ENCODE peak calls at places on chromosome 21, in four cellular contexts. K is Karpas-422, B is upper lobe of right lung, E is mesenchymal stem cell. C is an unnamed sample.

GRCh38 chr21:32184485-32184884 is 94.4 kb downstream of the MIS18A start:
- DNase-seq in K (no peak), B (no peak), E (no peak), C (no peak)

GRCh38 chr21:29939859-29940245 is at the start of gene GRIK1:
- DNase-seq in K (no peak), B (no peak), E (no peak), C (peak; percentile 19)

GRCh38 chr21:31011412-31011811 is 26.9 kb downstream of the KRTAP19-8 start:
- DNase-seq in K (no peak), B (no peak), E (no peak), C (no peak)

GRCh38 chr21:25700741-25701140 is 34.0 kb downstream of the ATP5PF start:
- DNase-seq in K (no peak), B (no peak), E (no peak), C (no peak)

GRCh38 chr21:33123396-33124120 is 53.6 kb downstream of the OLIG1 start:
- DNase-seq in K (no peak), B (no peak), E (no peak), C (peak; percentile 30)

GRCh38 chr21:29189358-29189757 is 58.9 kb downstream of the MAP3K7CL start:
- DNase-seq in K (no peak), B (no peak), E (no peak), C (no peak)

GRCh38 chr21:25664462-25665070 is 25.5 kb downstream of the JAM2 start:
- DNase-seq in K (no peak), B (no peak), E (no peak), C (no peak)

GRCh38 chr21:14523234-14523633 is 22.9 kb downstream of the SAMSN1 start:
- DNase-seq in K (no peak), B (no peak), E (no peak), C (no peak)

GRCh38 chr21:28436286-28436932 is 556.3 kb downstream of the LTN1 start:
- DNase-seq in K (no peak), B (no peak), E (peak; percentile 35), C (peak; percentile 61)

GRCh38 chr21:28099296-28099695 is 893.4 kb downstream of the LTN1 start:
- DNase-seq in K (no peak), B (no peak), E (peak; percentile 8), C (peak; percentile 44)

GRCh38 chr21:25338415-25338814 is 268.9 kb downstream of the MRPL39 start:
- DNase-seq in K (no peak), B (no peak), E (no peak), C (no peak)

GRCh38 chr21:26169061-26169610 is 1.4 kb downstream of the APP start:
- DNase-seq in K (no peak), B (no peak), E (peak; percentile 84), C (peak; percentile 31)

GRCh38 chr21:18030248-18030647 is 211.1 kb upstream of the C21orf91 start:
- DNase-seq in K (no peak), B (no peak), E (no peak), C (no peak)

GRCh38 chr21:26007911-26008579 is 162.5 kb downstream of the APP start:
- DNase-seq in K (no peak), B (no peak), E (peak; percentile 71), C (no peak)

GRCh38 chr21:30446969-30447368 is 6.9 kb downstream of the KRTAP15-1 start:
- DNase-seq in K (no peak), B (no peak), E (no peak), C (no peak)

GRCh38 chr21:31991356-31992331 is 118.8 kb downstream of the HUNK start:
- DNase-seq in K (no peak), B (peak; percentile 50), E (no peak), C (peak; percentile 2)

GRCh38 chr21:32537569-32537881 is 47.8 kb downstream of the TCP10L start:
- DNase-seq in K (no peak), B (no peak), E (no peak), C (no peak)

GRCh38 chr21:21612446-21612845 is 614.2 kb downstream of the NCAM2 start:
- DNase-seq in K (no peak), B (no peak), E (peak; percentile 65), C (peak; percentile 5)

GRCh38 chr21:34148826-34149558 is 75.6 kb downstream of the MRPS6 start:
- DNase-seq in K (no peak), B (no peak), E (no peak), C (no peak)

GRCh38 chr21:34141373-34141772 is 68.0 kb downstream of the MRPS6 start:
- DNase-seq in K (no peak), B (no peak), E (no peak), C (no peak)

GRCh38 chr21:34147835-34148804 is 74.7 kb downstream of the MRPS6 start:
- DNase-seq in K (no peak), B (no peak), E (no peak), C (no peak)

GRCh38 chr21:34143783-34144182 is 70.4 kb downstream of the MRPS6 start:
- DNase-seq in K (no peak), B (no peak), E (no peak), C (no peak)

GRCh38 chr21:34144224-34144623 is 70.8 kb downstream of the MRPS6 start:
- DNase-seq in K (no peak), B (no peak), E (no peak), C (no peak)
- H3K9me3 ChIP-seq in K (no peaks in the 10 kb centered on the region), B (no peaks in the 10 kb centered on the region), E (no peaks in the 10 kb centered on the region), C (peaks cover 8% of the 10 kb centered on the region)

GRCh38 chr21:36384885-36385232 is 333 bp upstream of the CHAF1B start:
- DNase-seq in K (no peak), B (no peak), E (no peak), C (no peak)
- H3K4me3 ChIP-seq in K (no peak overlapping the region), B (peak overlapping the region; percentile 60), E (peak overlapping the region; percentile 73), C (peak overlapping the region; percentile 57)

GRCh38 chr21:42124081-42124480 is 53.0 kb downstream of the UMODL1 start:
- DNase-seq in K (no peak), B (no peak), E (no peak), C (no peak)
- H3K27me3 ChIP-seq in K (no peaks in the 10 kb centered on the region), B (peaks cover 44% of the 10 kb centered on the region), E (peaks cover 38% of the 10 kb centered on the region), C (peaks cover 3% of the 10 kb centered on the region)

GRCh38 chr21:39430016-39430415 is 15.6 kb downstream of the LCA5L start:
- DNase-seq in K (no peak), B (no peak), E (no peak), C (no peak)
- H3K9me3 ChIP-seq in K (no peaks in the 10 kb centered on the region), B (no peaks in the 10 kb centered on the region), E (no peaks in the 10 kb centered on the region), C (no peaks in the 10 kb centered on the region)

DNA sequence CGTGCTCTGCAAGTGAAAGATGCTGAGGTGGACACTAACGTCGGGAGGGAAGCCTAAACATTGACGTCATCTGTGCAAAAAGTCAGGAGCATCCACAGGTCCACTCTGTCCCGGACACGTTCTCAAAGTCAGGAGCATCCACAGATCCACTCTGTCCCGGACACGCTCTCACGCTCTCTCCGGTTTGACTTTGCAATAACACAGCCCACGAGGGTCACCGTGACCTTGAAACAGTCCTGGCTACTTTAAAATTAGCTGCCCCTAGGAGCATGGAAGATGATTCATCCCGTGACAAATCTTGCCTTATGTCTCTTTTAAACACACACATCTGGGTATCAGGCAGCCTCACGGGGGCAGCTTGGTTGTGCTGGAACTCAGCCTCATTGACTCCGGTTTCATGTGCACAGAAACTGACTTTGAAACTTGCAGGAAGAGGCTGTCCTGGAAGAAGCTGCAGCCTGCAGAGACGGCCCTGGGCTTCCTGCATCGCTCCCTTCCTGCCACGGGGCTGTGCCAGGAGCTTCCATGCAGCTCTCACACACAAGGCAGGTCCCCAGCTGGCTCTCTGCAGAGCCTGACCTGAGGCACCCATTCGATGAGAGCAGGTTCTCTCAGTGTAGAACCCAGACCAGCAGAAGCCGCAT is 18.1 kb upstream of the COL18A1 start:
- DNase-seq in K (no peak), B (peak; percentile 59), E (peak; percentile 97), C (peak; percentile 86)
- H3K4me3 ChIP-seq in K (no peak overlapping the region), B (no peak overlapping the region), E (no peak overlapping the region), C (no peak overlapping the region)

DNA sequence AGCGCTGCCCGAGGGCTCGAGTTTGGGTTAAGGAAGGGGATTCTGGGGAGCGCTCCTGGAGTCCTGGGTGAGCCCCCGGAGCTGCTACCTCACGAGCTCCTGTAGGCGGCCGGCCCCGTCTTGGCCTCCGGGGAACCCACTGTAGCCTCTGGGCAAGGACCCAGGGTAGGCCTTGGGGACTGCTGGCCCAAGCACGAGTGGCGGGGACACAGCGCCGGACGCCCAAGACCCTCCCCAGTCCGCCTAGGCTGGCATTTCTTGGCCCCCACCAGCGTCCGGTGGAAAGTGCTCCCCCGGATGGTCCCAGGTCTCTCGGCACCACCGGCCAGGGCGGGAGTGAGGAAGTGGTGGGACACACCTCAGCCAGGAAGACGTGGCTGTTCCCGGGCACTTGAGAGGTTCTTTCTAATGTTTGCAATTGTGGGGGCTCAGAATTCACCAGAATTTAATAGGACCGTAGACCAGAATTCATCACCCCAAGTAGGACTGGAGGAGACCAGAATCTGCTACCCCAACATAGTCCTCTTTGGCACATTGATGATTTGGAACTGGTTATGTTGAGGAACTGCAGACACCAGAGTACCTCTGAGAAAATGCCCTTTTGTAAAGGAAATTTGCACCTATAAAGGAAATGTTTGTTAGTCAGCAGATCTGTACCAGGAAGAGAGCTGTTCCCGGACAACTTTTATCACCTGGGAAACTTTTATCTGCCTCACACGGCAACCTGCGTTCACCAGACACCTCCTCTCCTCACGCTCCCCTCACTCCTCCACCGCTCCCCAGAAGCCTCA is 652 bp upstream of the TMPRSS2 start:
- DNase-seq in K (no peak), B (no peak), E (no peak), C (no peak)
- H3K27me3 ChIP-seq in K (no peaks in the 10 kb centered on the region), B (peaks cover 49% of the 10 kb centered on the region), E (peaks cover 62% of the 10 kb centered on the region), C (peaks cover 33% of the 10 kb centered on the region)

DNA sequence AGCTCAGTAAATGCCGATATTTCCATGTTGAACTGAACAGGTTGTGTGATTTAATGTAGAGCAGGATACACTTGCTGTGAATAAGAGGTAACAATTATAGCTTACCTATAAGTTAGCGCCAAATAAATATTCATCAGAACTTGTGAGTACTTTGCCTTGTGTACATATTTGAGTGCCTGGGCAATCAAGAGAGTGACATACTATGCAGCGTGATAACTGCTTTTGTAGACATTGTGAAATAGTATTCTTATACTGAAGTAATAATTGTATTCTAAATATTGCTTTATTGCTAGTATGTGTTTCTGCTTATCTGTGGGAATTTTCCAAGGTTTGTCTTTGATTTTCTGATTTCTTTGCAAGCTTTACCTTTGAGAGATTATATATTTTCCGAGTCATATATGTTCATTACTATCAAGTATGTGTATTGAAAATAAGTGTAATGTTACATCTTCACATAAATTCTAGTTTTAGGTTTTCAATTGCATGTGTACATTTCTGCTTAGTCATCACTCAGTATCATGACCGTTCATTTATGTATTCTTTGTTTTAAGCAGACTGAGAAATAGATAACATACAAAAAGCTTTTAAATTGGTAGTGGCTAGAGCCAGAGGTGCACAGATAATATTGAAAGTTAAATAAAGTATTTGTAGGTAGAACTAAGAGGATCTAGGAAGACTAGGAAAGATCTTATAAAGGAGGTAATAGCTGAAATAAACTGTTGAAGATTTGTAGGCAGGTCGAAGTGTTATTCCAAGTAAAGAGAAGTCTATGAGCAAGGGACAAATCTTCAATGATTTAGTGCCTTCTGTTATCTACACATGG is 19.5 kb downstream of the USP25 start:
- DNase-seq in K (no peak), B (no peak), E (peak; percentile 43), C (no peak)
- H3K9me3 ChIP-seq in K (no peaks in the 10 kb centered on the region), B (no peaks in the 10 kb centered on the region), E (no peaks in the 10 kb centered on the region), C (peaks cover 2% of the 10 kb centered on the region)

GRCh38 chr21:16873581-16873980 is 639.3 kb upstream of the CXADR start:
- DNase-seq in K (no peak), B (no peak), E (no peak), C (no peak)
- H3K4me3 ChIP-seq in K (no peak overlapping the region), B (no peak overlapping the region), E (no peak overlapping the region), C (no peak overlapping the region)

GRCh38 chr21:43859747-43860214 is 5.2 kb upstream of the AGPAT3 start:
- DNase-seq in K (no peak), B (no peak), E (peak; percentile 51), C (no peak)
- H3K27me3 ChIP-seq in K (no peaks in the 10 kb centered on the region), B (no peaks in the 10 kb centered on the region), E (peaks cover 8% of the 10 kb centered on the region), C (no peaks in the 10 kb centered on the region)